ENCODE peak calls at places on chromosomes 2 and 18, in ten cellular contexts. O, M, Z, R, K, I, A, F, L and S are unnamed samples.

GRCh38 chr2:132401326-132401725 is 15.3 kb upstream of the GPR39 start:
- DNase-seq in M (no peak), K (no peak), L (no peak), A (no peak), R (no peak), I (no peak), Z (no peak), F (no peak), O (no peak), S (no peak)

GRCh38 chr2:106885326-106885725 is 641 bp downstream of the ST6GAL2 start:
- DNase-seq in R (no peak), Z (no peak), A (no peak), F (peak), O (no peak), K (no peak), L (no peak), I (no peak), M (no peak), S (no peak)

GRCh38 chr2:157785200-157785599 is 90.9 kb downstream of the ACVR1 start:
- DNase-seq in Z (no peak), F (no peak), O (no peak), A (no peak), M (no peak), R (no peak), I (no peak), K (no peak), L (no peak), S (peak)

GRCh38 chr2:241540391-241540765 is 18.2 kb upstream of the BOK start:
- DNase-seq in I (no peak), O (no peak), L (no peak), A (no peak), M (no peak), R (no peak), Z (no peak), K (no peak), F (peak), S (no peak)

GRCh38 chr2:97704989-97705388 is 8.4 kb upstream of the ZAP70 start:
- DNase-seq in A (no peak), Z (no peak), R (no peak), K (no peak), F (no peak), L (no peak), O (no peak), M (no peak), I (no peak), S (no peak)

GRCh38 chr2:149094217-149095015 is 55.9 kb downstream of the LYPD6B start:
- DNase-seq in O (no peak), Z (no peak), M (no peak), L (no peak), F (no peak), K (no peak), I (no peak), R (no peak), A (no peak), S (no peak)

GRCh38 chr2:162694255-162694654 is 144.3 kb downstream of the KCNH7 start:
- DNase-seq in M (no peak), O (no peak), R (no peak), K (no peak), A (no peak), I (no peak), F (no peak), Z (no peak), L (no peak), S (no peak)

GRCh38 chr2:30664761-30665358 is 142.4 kb downstream of the CAPN13 start:
- DNase-seq in M (peak), I (no peak), A (no peak), L (no peak), R (no peak), Z (no peak), O (no peak), K (no peak), F (peak), S (no peak)

GRCh38 chr2:149857344-149857743 is 269.8 kb upstream of the MMADHC start:
- DNase-seq in Z (no peak), I (no peak), L (no peak), O (no peak), M (no peak), R (no peak), F (no peak), K (no peak), A (no peak), S (peak)

GRCh38 chr18:31830686-31831085 is 70.0 kb upstream of the SLC25A52 start:
- DNase-seq in I (no peak), F (no peak), L (no peak), A (no peak), Z (no peak), O (no peak), R (no peak), K (no peak), M (no peak), S (no peak)

GRCh38 chr18:29147944-29148343 is 971.0 kb upstream of the CDH2 start:
- DNase-seq in O (no peak), K (peak), M (no peak), F (peak), L (no peak), Z (no peak), A (no peak), R (no peak), I (no peak), S (peak)

GRCh38 chr2:122469147-122469546 is 713.7 kb downstream of the TSN start:
- DNase-seq in I (no peak), K (no peak), R (no peak), L (no peak), F (no peak), O (no peak), Z (no peak), M (no peak), A (no peak), S (no peak)

GRCh38 chr18:46152808-46153617 is 48.8 kb downstream of the HAUS1 start:
- DNase-seq in L (no peak), M (no peak), F (peak), O (no peak), I (no peak), A (no peak), Z (no peak), K (peak), R (no peak), S (peak)